ENCODE peak calls at places on chromosomes 7 and 10, in six cellular contexts. J is IMR-90, B is H1, O is mesenchymal stem cell, G is mesendoderm, Q is trophoblast cell. H is an unnamed sample. For H3K27me3, the result is how much of the 10 kb centered on the place peaks cover.

GRCh38 chr7:157690833-157691382 is 354.1 kb downstream of the DNAJB6 start:
- DNase-seq in O (peak), J (no peak), B (peak), G (peak), Q (no peak), H (peak)

GRCh38 chr10:89273680-89274079 is 22.1 kb upstream of the LIPA start:
- DNase-seq in O (no peak), G (no peak), Q (no peak), B (no peak), J (no peak), H (no peak)

GRCh38 chr10:29840516-29841276 is 205.9 kb upstream of the SVIL start:
- DNase-seq in G (no peak), B (no peak), J (no peak), O (peak), Q (peak), H (no peak)

GRCh38 chr10:112631501-112632410 is 184.7 kb downstream of the VTI1A start:
- DNase-seq in Q (no peak), J (no peak), O (peak), B (no peak), G (no peak), H (no peak)

GRCh38 chr7:152443586-152443985 is 7.8 kb upstream of the KMT2C start:
- DNase-seq in Q (peak), G (no peak), B (no peak), J (no peak), O (no peak), H (no peak)

GRCh38 chr7:78178319-78178718 is 379.7 kb downstream of the PHTF2 start:
- DNase-seq in J (peak), O (peak), Q (no peak), B (no peak), G (no peak), H (no peak)

GRCh38 chr7:15891151-15891842 is 204.8 kb upstream of the MEOX2 start:
- DNase-seq in O (peak), G (no peak), J (peak), Q (no peak), B (no peak), H (no peak)

GRCh38 chr10:4623757-4624420 is 202.1 kb upstream of the AKR1E2 start:
- DNase-seq in G (no peak), O (no peak), Q (no peak), B (no peak), J (peak), H (no peak)

GRCh38 chr7:140247564-140247963 is 70.8 kb upstream of the KDM7A start:
- DNase-seq in B (no peak), Q (no peak), G (no peak), J (no peak), O (no peak), H (no peak)

GRCh38 chr10:72170263-72170662 is 45.5 kb upstream of the ANAPC16 start:
- DNase-seq in O (no peak), J (no peak), B (no peak), Q (no peak), G (peak), H (no peak)

GRCh38 chr7:25549315-25549933 is 321.1 kb upstream of the NPVF start:
- DNase-seq in O (no peak), B (no peak), J (no peak), Q (no peak), G (no peak), H (no peak)

GRCh38 chr7:139777304-139777890 is 401 bp downstream of the HIPK2 start:
- DNase-seq in O (no peak), B (no peak), J (no peak), Q (peak), G (peak), H (peak)

GRCh38 chr10:71230656-71231025 is 18.3 kb downstream of the UNC5B start:
- DNase-seq in B (no peak), Q (no peak), G (no peak), O (no peak), J (no peak), H (no peak)

GRCh38 chr10:43137701-43137970 is 609 bp upstream of the CSGALNACT2 start:
- DNase-seq in J (peak), B (peak), G (peak), O (peak), Q (no peak), H (peak)

GRCh38 chr7:79118143-79118542 is 335.3 kb downstream of the MAGI2 start:
- DNase-seq in O (no peak), J (peak), G (no peak), Q (no peak), B (no peak), H (no peak)

GRCh38 chr10:48525956-48526355 is 78.9 kb downstream of the ARHGAP22 start:
- DNase-seq in B (peak), O (no peak), Q (no peak), G (no peak), J (no peak), H (no peak)

GRCh38 chr7:116271980-116272886 is 61.9 kb downstream of the TES start:
- DNase-seq in Q (peak), B (no peak), J (peak), O (peak), G (peak), H (no peak)

GRCh38 chr7:51067757-51068156 is 248.9 kb downstream of the COBL start:
- DNase-seq in J (peak), G (peak), Q (peak), B (peak), O (peak), H (peak)

GRCh38 chr7:73891178-73891885 is 30.4 kb downstream of the TMEM270 start:
- DNase-seq in O (no peak), G (peak), J (peak), B (no peak), Q (no peak), H (no peak)

GRCh38 chr7:26293569-26294308 is 2.1 kb downstream of the SNX10 start:
- DNase-seq in Q (no peak), J (no peak), G (no peak), B (no peak), O (no peak), H (no peak)

GRCh38 chr10:70052462-70053211 is at the start of gene MACROH2A2:
- DNase-seq in G (peak), J (peak), O (peak), Q (no peak), B (peak), H (peak)
- H3K18ac ChIP-seq in G (peak), J (no peak), O (no peak), Q (peak), B (peak), H (peak)

GRCh38 chr7:75808106-75808505 is 5.5 kb downstream of the CCL24 start:
- DNase-seq in J (no peak), O (no peak), Q (no peak), G (no peak), B (no peak), H (no peak)
- H3K27me3 ChIP-seq in J (under half), O (under half), Q (under half), G (under half), B (under half), H (under half)

DNA sequence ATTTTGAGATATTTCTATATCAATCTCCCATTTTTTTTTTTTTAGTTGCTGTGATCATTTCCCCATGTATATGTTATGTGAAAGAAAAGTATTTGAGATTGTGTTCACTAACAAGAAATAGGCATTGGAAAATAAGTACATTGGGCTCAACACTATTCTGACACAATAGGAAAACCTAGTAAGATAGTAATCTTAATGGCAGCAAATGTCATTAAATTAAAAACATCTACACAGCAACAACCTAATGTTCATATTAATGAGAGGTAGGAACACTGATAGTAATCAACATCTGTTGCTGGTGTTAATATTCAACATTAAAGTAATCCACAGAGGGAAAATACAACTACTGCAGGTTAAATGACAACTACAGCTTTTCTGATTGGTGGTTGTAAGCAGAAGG is 1.5 kb upstream of the GTPBP10 start:
- DNase-seq in Q (no peak), B (no peak), G (no peak), J (no peak), O (no peak), H (no peak)
- H3K4me3 ChIP-seq in Q (no peak), B (no peak), G (no peak), J (no peak), O (peak), H (no peak)

GRCh38 chr7:45238806-45239205 is 81.2 kb downstream of the RAMP3 start:
- DNase-seq in Q (no peak), G (no peak), O (no peak), B (no peak), J (no peak), H (no peak)
- H3K18ac ChIP-seq in Q (no peak), G (no peak), O (no peak), B (no peak), J (no peak), H (no peak)

DNA sequence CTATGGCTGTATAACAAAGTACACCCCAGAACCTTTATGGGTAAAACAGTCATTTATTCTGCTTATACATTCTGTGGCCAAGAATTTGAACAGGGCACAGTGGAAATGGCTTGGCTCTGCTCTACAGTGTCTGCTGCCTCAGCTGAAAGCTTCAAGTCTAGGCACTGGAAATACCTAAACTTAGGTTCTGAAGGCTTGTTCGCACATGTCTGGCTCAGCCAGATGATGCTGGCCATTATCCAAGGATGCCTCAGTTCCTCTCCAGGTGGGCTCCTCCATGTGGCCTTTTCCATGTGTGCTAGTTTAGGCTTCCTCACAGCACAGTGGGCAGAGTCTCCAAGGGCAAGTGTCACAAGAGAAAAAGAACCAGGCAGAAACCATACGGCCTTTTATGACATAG is 76.8 kb downstream of the RALA start:
- DNase-seq in O (no peak), B (no peak), G (no peak), J (no peak), Q (no peak), H (no peak)
- H3K27me3 ChIP-seq in O (under half), B (under half), G (under half), J (under half), Q (under half), H (under half)

GRCh38 chr10:124639646-124640045 is 104.5 kb downstream of the FAM53B start:
- DNase-seq in B (no peak), G (no peak), O (no peak), J (no peak), Q (no peak), H (no peak)

GRCh38 chr10:124642076-124642710 is 102.0 kb downstream of the FAM53B start:
- DNase-seq in O (no peak), Q (no peak), J (no peak), B (no peak), G (no peak), H (no peak)

GRCh38 chr10:124640056-124640455 is 104.1 kb downstream of the FAM53B start:
- DNase-seq in O (no peak), Q (no peak), B (no peak), G (no peak), J (no peak), H (no peak)

GRCh38 chr10:124640538-124641231 is 103.5 kb downstream of the FAM53B start:
- DNase-seq in Q (peak), J (no peak), G (no peak), O (no peak), B (no peak), H (peak)

DNA sequence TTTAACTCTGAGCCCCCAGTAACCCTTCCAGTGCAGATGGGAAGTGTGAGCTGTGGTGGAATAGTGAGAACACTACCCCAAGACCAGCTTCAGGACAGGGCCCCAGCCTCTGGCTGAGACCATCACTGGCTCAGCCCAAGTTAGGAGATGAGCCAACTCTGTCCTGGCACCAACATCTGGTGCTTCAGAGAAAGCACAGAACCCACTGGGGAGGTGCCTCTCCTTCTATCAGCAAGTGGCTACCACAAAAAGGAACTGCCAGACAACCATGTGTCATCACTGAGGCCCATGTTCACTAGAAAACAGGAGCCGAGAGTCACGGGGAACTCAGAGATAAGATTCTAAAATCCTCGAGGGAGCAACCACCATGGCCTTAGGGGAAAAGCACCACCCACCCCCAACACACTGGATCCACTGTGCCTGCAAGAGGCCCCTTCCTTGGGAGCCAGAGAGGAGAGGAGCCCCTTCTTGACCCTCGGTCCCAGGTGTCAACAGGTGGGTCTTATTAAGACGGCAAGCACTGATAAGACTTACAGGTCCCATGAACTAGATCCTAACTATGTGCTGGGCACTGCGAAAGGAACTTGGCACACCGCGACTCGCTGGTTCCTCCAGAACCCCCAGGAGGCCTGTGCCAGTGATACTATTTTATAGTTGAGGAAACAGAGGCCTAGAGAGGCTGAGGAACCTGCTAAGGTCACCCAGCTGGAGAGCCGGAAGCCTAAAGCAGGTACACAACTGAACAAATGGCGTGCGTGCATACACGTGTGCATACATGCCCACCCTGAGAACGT is 102.7 kb downstream of the FAM53B start:
- DNase-seq in O (peak), Q (peak), G (no peak), B (no peak), J (peak), H (no peak)
- H3K4me3 ChIP-seq in O (peak), Q (no peak), G (no peak), B (no peak), J (no peak), H (no peak)

DNA sequence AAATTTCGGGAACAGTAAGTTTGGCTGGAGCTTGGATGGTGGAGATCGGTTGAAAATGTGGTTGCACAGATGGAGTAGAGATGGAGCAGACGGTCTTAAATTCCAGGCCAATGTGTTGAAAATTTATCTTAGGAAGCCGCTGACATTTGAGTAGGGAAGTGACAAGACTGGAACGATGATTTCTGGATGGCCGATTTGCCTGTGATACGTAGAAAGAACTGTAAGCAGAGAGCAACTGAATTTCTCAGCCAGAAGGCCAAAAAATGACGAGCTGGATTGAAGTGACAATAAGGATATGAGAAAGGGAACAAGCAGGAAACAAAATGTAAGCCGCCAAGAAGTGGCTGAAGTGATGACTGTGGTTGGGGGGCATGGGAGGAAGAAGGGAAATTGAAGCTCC is 690 bp upstream of the ARMC3 start:
- DNase-seq in O (no peak), J (no peak), B (no peak), G (no peak), Q (no peak), H (peak)
- H3K18ac ChIP-seq in O (no peak), J (no peak), B (peak), G (no peak), Q (no peak), H (no peak)

GRCh38 chr10:28669227-28670173 is 7.8 kb upstream of the BAMBI start:
- DNase-seq in G (peak), B (no peak), O (no peak), J (no peak), Q (no peak), H (no peak)

GRCh38 chr10:28664369-28664740 is 13.0 kb upstream of the BAMBI start:
- DNase-seq in Q (no peak), J (peak), O (peak), B (no peak), G (no peak), H (no peak)

GRCh38 chr10:28663576-28664368 is 13.5 kb upstream of the BAMBI start:
- DNase-seq in B (peak), O (peak), Q (peak), G (peak), J (peak), H (peak)

GRCh38 chr10:28668363-28669226 is 8.7 kb upstream of the BAMBI start:
- DNase-seq in J (no peak), G (peak), O (peak), B (peak), Q (peak), H (no peak)

GRCh38 chr10:28666751-28667467 is 10.4 kb upstream of the BAMBI start:
- DNase-seq in B (no peak), Q (no peak), G (no peak), O (no peak), J (no peak), H (no peak)
- H3K27me3 ChIP-seq in B (under half), Q (under half), G (under half), O (under half), J (half or more), H (under half)